ENCODE peak calls at places on chromosomes 12 and 14, in nine cellular contexts. P, M, L, J, Y, Q, E, T and G are unnamed samples.

GRCh38 chr14:84485016-84485415 is 1044.9 kb upstream of the FLRT2 start:
- DNase-seq in E (peak), Y (no peak), P (no peak), T (no peak), Q (no peak), M (no peak), L (no peak), J (no peak), G (no peak)

GRCh38 chr12:87365423-87365822 is 663.8 kb downstream of the C12orf50 start:
- DNase-seq in J (no peak), P (no peak), T (no peak), L (no peak), Q (no peak), E (no peak), M (no peak), Y (no peak), G (no peak)

GRCh38 chr14:51942971-51943370 is 46.4 kb upstream of the RTRAF start:
- DNase-seq in P (no peak), J (no peak), M (no peak), Q (no peak), E (no peak), Y (no peak), T (no peak), L (no peak), G (no peak)

GRCh38 chr14:106187176-106187670 is 660.8 kb downstream of the TMEM121 start:
- DNase-seq in J (no peak), P (no peak), T (no peak), L (no peak), Q (no peak), E (peak), Y (no peak), M (no peak), G (no peak)

GRCh38 chr12:6582196-6582595 is 14.1 kb upstream of the NOP2 start:
- DNase-seq in J (no peak), Q (peak), M (no peak), E (no peak), P (no peak), T (no peak), L (no peak), Y (no peak), G (no peak)

GRCh38 chr14:103517626-103518415 is 4.8 kb downstream of the CKB start:
- DNase-seq in E (no peak), Q (no peak), M (no peak), T (no peak), L (no peak), J (no peak), P (no peak), Y (no peak), G (no peak)

GRCh38 chr12:109934026-109934425 is 34.0 kb downstream of the TCHP start:
- DNase-seq in T (no peak), Q (peak), E (no peak), J (peak), M (peak), Y (no peak), L (no peak), P (no peak), G (no peak)

GRCh38 chr14:104319489-104320241 is 181.3 kb downstream of the KIF26A start:
- DNase-seq in J (no peak), M (no peak), Y (no peak), L (no peak), T (no peak), E (no peak), P (no peak), Q (no peak), G (no peak)

GRCh38 chr12:121955258-121956040 is 37.1 kb downstream of the CFAP251 start:
- DNase-seq in Y (no peak), T (no peak), P (no peak), E (no peak), Q (no peak), L (no peak), J (peak), M (no peak), G (no peak)

GRCh38 chr12:110467847-110468211 is 228 bp downstream of the GPN3 start:
- DNase-seq in P (no peak), M (no peak), E (no peak), J (no peak), T (no peak), Q (no peak), L (no peak), Y (no peak), G (no peak)

GRCh38 chr14:63286071-63286470 is 32.7 kb downstream of the GPHB5 start:
- DNase-seq in M (no peak), L (no peak), E (no peak), P (peak), T (no peak), Q (no peak), Y (no peak), J (no peak), G (no peak)

GRCh38 chr12:103799504-103800251 is 41.4 kb downstream of the NT5DC3 start:
- DNase-seq in Q (peak), Y (peak), E (peak), J (peak), T (no peak), M (no peak), L (no peak), P (peak), G (no peak)

GRCh38 chr12:89101440-89101839 is 250.9 kb downstream of the DUSP6 start:
- DNase-seq in J (peak), E (no peak), M (no peak), L (no peak), P (no peak), Q (peak), T (no peak), Y (no peak), G (no peak)

GRCh38 chr14:22537436-22538310 is 51.4 kb downstream of the DAD1 start:
- DNase-seq in M (no peak), Y (no peak), J (no peak), E (no peak), Q (no peak), P (no peak), T (no peak), L (no peak), G (no peak)

GRCh38 chr14:105330491-105330895 is 15.9 kb downstream of the PACS2 start:
- DNase-seq in L (no peak), E (peak), M (no peak), Y (no peak), P (no peak), Q (no peak), T (peak), J (peak), G (no peak)